ENCODE peak calls at places on chromosomes 3 and 15, in four cellular contexts. W, O, M and I are unnamed samples.

GRCh38 chr15:33008284-33009011 is 186.1 kb downstream of the FMN1 start:
- DNase-seq in W (no peak), O (peak), M (no peak), I (no peak)

GRCh38 chr3:195700319-195700718 is 20.5 kb upstream of the MUC20 start:
- DNase-seq in O (no peak), M (no peak), W (no peak), I (no peak)

GRCh38 chr3:172040976-172041963 is 1.9 kb downstream of the FNDC3B start:
- DNase-seq in O (no peak), M (no peak), W (no peak), I (peak)

GRCh38 chr3:46578973-46579755 is 13.1 kb upstream of the LRRC2 start:
- DNase-seq in O (no peak), M (no peak), W (no peak), I (peak)

GRCh38 chr15:36887214-36888017 is 212.9 kb downstream of the MEIS2 start:
- DNase-seq in O (no peak), M (no peak), W (peak), I (no peak)

GRCh38 chr3:159877924-159878323 is 110.7 kb upstream of the IL12A start:
- DNase-seq in W (no peak), O (no peak), M (no peak), I (no peak)

GRCh38 chr3:83226751-83227150 is 1465.3 kb upstream of the GBE1 start:
- DNase-seq in W (no peak), O (no peak), M (no peak), I (no peak)

GRCh38 chr3:183081459-183082183 is 17.7 kb downstream of the MCCC1 start:
- DNase-seq in O (no peak), M (no peak), W (no peak), I (no peak)

GRCh38 chr3:127744216-127744815 is 71.6 kb downstream of the ABTB1 start:
- DNase-seq in O (no peak), W (no peak), M (no peak), I (no peak)

GRCh38 chr3:16053794-16054193 is 120.7 kb upstream of the GALNT15 start:
- DNase-seq in M (no peak), W (no peak), O (no peak), I (no peak)

GRCh38 chr3:35383719-35384555 is 255.4 kb upstream of the ARPP21 start:
- DNase-seq in M (no peak), O (no peak), W (no peak), I (no peak)

GRCh38 chr3:15647629-15648167 is 46.2 kb downstream of the BTD start:
- DNase-seq in O (peak), W (no peak), M (peak), I (peak)

GRCh38 chr15:24146251-24146650 is 459.1 kb upstream of the NDN start:
- DNase-seq in M (no peak), O (no peak), W (no peak), I (no peak)

GRCh38 chr3:96619475-96619874 is 194.9 kb upstream of the EPHA6 start:
- DNase-seq in O (no peak), W (no peak), M (no peak), I (no peak)

GRCh38 chr3:172903642-172904041 is 153.1 kb downstream of the ECT2 start:
- DNase-seq in M (no peak), W (no peak), O (no peak), I (no peak)

GRCh38 chr15:32687556-32687955 is 30.2 kb upstream of the GREM1 start:
- DNase-seq in O (no peak), W (no peak), M (no peak), I (no peak)

GRCh38 chr3:188378786-188379185 is 224.8 kb downstream of the LPP start:
- DNase-seq in M (no peak), O (no peak), W (no peak), I (no peak)

GRCh38 chr3:134295930-134296329 is 45.3 kb upstream of the RYK start:
- DNase-seq in O (no peak), W (no peak), M (no peak), I (no peak)

GRCh38 chr3:14142567-14143270 is 17.9 kb downstream of the TMEM43 start:
- DNase-seq in M (no peak), W (no peak), O (no peak), I (no peak)

GRCh38 chr15:87228460-87228859 is 1028.1 kb downstream of the NTRK3 start:
- DNase-seq in O (no peak), M (no peak), W (no peak), I (no peak)

GRCh38 chr3:99586680-99587079 is 51.7 kb upstream of the COL8A1 start:
- DNase-seq in O (no peak), M (no peak), W (no peak), I (no peak)

GRCh38 chr3:136632625-136633081 is 119.5 kb downstream of the STAG1 start:
- DNase-seq in W (no peak), M (no peak), O (no peak), I (no peak)

GRCh38 chr3:173584093-173584833 is 186.7 kb downstream of the NLGN1 start:
- DNase-seq in O (no peak), M (no peak), W (peak), I (no peak)

GRCh38 chr15:27179789-27180188 is 208.8 kb downstream of the GABRG3 start:
- DNase-seq in M (no peak), W (no peak), O (no peak), I (no peak)

GRCh38 chr15:85582719-85583089 is 202.3 kb downstream of the AKAP13 start:
- DNase-seq in M (peak), O (no peak), W (no peak), I (no peak)

GRCh38 chr3:153029350-153029749 is 132.7 kb upstream of the RAP2B start:
- DNase-seq in O (no peak), M (no peak), W (no peak), I (no peak)